ENCODE peak calls at places on chromosomes 16 and 17, in seven cellular contexts. W is gastrocnemius medialis, C is body of pancreas, X is nephron progenitor cell, H is thyroid gland, I is heart left ventricle, B is GM12865. F is an unnamed sample.
A peak's percentile ranks its signal among the peaks of the same experiment; 100 is the strongest.

GRCh38 chr17:38512473-38513058 is 84.3 kb downstream of the ARHGAP23 start:
- DNase-seq in H (no peak), B (no peak), W (no peak), X (no peak), I (no peak), C (no peak), F (no peak)

GRCh38 chr16:22977294-22977697 is 163.3 kb downstream of the HS3ST2 start:
- DNase-seq in C (no peak), X (no peak), I (no peak), H (no peak), B (peak; percentile 17), W (no peak), F (no peak)

GRCh38 chr17:31527606-31528005 is 136.1 kb downstream of the RAB11FIP4 start:
- DNase-seq in X (no peak), W (no peak), I (no peak), B (no peak), C (no peak), H (no peak), F (no peak)

GRCh38 chr17:43834106-43834505 is 1.2 kb upstream of the MPP3 start:
- DNase-seq in H (peak; percentile 26), W (no peak), X (no peak), B (no peak), I (no peak), C (peak; percentile 38), F (no peak)

GRCh38 chr17:72386619-72387237 is 265.9 kb downstream of the SOX9 start:
- DNase-seq in X (peak; percentile 15), I (no peak), C (no peak), B (no peak), W (no peak), H (no peak), F (no peak)

GRCh38 chr17:76191891-76192290 is 48.4 kb downstream of the RNF157 start:
- DNase-seq in X (no peak), I (no peak), B (peak; percentile 89), C (no peak), W (no peak), H (no peak), F (no peak)

GRCh38 chr17:1030684-1031557 is 34.0 kb downstream of the TIMM22 start:
- DNase-seq in B (no peak), H (peak; percentile 55), X (no peak), W (peak; percentile 33), C (no peak), I (no peak), F (no peak)

GRCh38 chr17:1179635-1180433 is at the start of gene ABR:
- DNase-seq in H (no peak), X (peak; percentile 78), B (peak; percentile 59), I (peak; percentile 65), W (no peak), C (peak; percentile 40), F (no peak)

GRCh38 chr17:237406-237955 is 56.0 kb upstream of the DOC2B start:
- DNase-seq in H (no peak), W (no peak), X (no peak), I (peak; percentile 9), B (no peak), C (peak; percentile 5), F (no peak)

GRCh38 chr17:80955673-80956306 is 35.9 kb upstream of the CHMP6 start:
- DNase-seq in B (no peak), I (peak; percentile 16), W (no peak), X (no peak), H (no peak), C (no peak), F (no peak)

GRCh38 chr17:57350266-57350665 is 93.9 kb downstream of the MSI2 start:
- DNase-seq in B (no peak), I (no peak), C (no peak), H (no peak), X (no peak), W (no peak), F (no peak)

GRCh38 chr16:75948441-75948840 is 222.2 kb upstream of the CPHXL start:
- DNase-seq in I (no peak), H (no peak), B (no peak), C (no peak), X (no peak), W (no peak), F (no peak)
- TF ChIP-seq CTCF in I (no peak), H (no peak), B (no peak), C (no peak), X (no peak), W (no peak), F (no peak)

GRCh38 chr16:3906363-3906762 is 25.9 kb upstream of the CREBBP start:
- DNase-seq in X (no peak), H (no peak), B (no peak), W (no peak), C (no peak), I (no peak), F (no peak)
- TF ChIP-seq CTCF in X (no peak), H (no peak), B (no peak), W (no peak), C (no peak), I (no peak), F (no peak)

DNA sequence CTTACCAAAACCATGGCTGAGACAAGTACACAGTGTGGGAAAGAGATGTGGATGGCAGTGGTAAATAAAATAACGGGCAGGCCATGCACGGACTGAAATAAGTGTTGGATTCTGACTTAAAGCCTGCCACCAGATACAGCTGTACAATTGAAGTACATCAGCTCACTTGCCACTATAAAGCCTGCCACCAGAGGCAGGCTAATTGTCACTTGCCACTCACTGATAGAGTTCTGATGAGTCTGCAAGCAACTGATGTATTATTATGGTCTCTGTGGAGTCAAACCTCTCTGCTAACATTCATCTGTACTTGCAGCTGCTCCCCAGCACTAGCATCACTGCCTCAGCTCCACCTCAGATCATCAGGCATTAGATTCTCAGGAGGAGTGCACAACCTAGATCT is 93.0 kb downstream of the CYTH1 start:
- DNase-seq in X (no peak), B (peak; percentile 51), W (no peak), I (no peak), H (no peak), C (no peak), F (no peak)
- TF ChIP-seq CTCF in X (no peak), B (peak; percentile 40), W (no peak), I (no peak), H (no peak), C (no peak), F (no peak)

GRCh38 chr17:7242717-7243576 is 698 bp upstream of the GABARAP start:
- DNase-seq in W (peak; percentile 92), I (peak; percentile 97), B (peak; percentile 97), C (peak; percentile 97), X (peak; percentile 94), H (peak; percentile 97), F (peak; percentile 96)
- TF ChIP-seq CTCF in W (peak; percentile 20), I (peak; percentile 29), B (no peak), C (peak; percentile 30), X (no peak), H (no peak), F (peak; percentile 10)

DNA sequence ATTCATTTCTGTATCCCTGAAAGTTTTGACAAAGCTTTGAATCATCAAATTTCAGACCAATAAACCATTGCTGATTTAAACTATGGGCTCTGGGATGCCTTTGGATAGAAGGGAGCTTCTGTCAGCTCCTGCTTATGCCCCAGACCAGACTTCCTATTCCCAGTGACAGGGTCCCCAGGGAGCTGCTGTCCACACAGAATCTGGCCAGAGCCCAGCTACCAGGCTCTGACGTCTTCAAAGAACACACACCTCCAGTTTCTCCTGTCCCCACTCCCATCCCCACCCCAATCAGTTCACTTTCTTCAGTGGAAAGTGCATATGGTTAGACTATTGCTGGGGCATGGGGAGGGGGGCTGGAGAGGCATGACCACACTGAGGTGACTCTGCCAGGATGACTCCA is 51.6 kb upstream of the SREBF1 start:
- DNase-seq in W (no peak), H (no peak), C (no peak), B (no peak), X (no peak), I (no peak), F (no peak)
- TF ChIP-seq CTCF in W (no peak), H (no peak), C (no peak), B (no peak), X (no peak), I (no peak), F (no peak)

GRCh38 chr17:69679839-69680238 is 265.3 kb downstream of the MAP2K6 start:
- DNase-seq in W (no peak), H (no peak), C (no peak), I (no peak), B (no peak), X (no peak), F (no peak)

GRCh38 chr17:69672924-69673323 is 258.4 kb downstream of the MAP2K6 start:
- DNase-seq in I (no peak), X (no peak), B (no peak), H (no peak), W (no peak), C (no peak), F (no peak)

GRCh38 chr17:69677130-69677529 is 262.6 kb downstream of the MAP2K6 start:
- DNase-seq in C (no peak), I (no peak), H (no peak), W (no peak), X (no peak), B (no peak), F (no peak)
- TF ChIP-seq CTCF in C (peak; percentile 11), I (peak; percentile 43), H (no peak), W (no peak), X (no peak), B (no peak), F (no peak)

GRCh38 chr16:67534420-67534819 is 5.8 kb downstream of the RIPOR1 start:
- DNase-seq in C (no peak), H (no peak), X (no peak), B (no peak), I (no peak), W (no peak), F (no peak)
- TF ChIP-seq CTCF in C (no peak), H (no peak), X (no peak), B (no peak), I (no peak), W (no peak), F (no peak)

GRCh38 chr16:84751241-84751640 is 51.4 kb downstream of the USP10 start:
- DNase-seq in X (no peak), C (no peak), B (peak; percentile 68), H (no peak), I (no peak), W (no peak), F (no peak)

GRCh38 chr16:84746875-84747274 is 47.1 kb downstream of the USP10 start:
- DNase-seq in H (no peak), C (no peak), W (no peak), X (no peak), B (peak; percentile 21), I (no peak), F (no peak)

GRCh38 chr16:84746231-84746630 is 46.4 kb downstream of the USP10 start:
- DNase-seq in H (no peak), B (no peak), W (no peak), X (no peak), C (no peak), I (no peak), F (no peak)

GRCh38 chr16:84749815-84750214 is 50.0 kb downstream of the USP10 start:
- DNase-seq in C (no peak), B (peak; percentile 69), X (no peak), I (no peak), H (no peak), W (no peak), F (no peak)

DNA sequence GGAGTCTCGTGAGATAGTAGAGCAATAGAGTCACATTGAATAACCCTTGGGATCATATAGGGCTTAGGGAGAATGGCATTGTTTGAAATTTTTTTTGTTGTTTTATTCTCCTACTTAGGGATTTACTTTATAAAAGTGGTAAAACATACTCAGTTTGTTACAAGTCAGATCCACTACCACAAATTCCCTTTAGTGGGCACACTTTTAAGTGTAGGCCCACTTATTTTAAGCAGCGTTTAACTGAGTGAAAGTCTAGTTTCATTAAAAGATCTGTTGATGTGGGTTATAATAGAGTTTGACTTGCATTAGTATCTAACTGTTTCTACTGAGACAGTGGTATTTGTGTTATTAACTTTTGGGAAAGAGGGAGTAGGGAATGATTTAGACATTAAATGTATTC is 49.3 kb downstream of the USP10 start:
- DNase-seq in C (no peak), B (peak; percentile 30), W (no peak), I (no peak), H (no peak), X (no peak), F (no peak)
- TF ChIP-seq CTCF in C (no peak), B (peak; percentile 21), W (no peak), I (peak; percentile 29), H (no peak), X (no peak), F (no peak)